ENCODE peak calls at places on chromosomes 16 and 17, in seven cellular contexts. M is caudate nucleus; B is naive thymus-derived CD8-positive, alpha-beta T cell; L is stimulated activated CD8-positive, alpha-beta memory T cell treated with anti-CD3 and anti-CD28 coated beads, Interleukin-7, amount 100 ng/mL, for 1 hour; Z is MV-4-11; K is AG08396; X is NCI-H2029. A is an unnamed sample.
A peak's percentile ranks its signal among the peaks of the same experiment; 100 is the strongest.

GRCh38 chr17:46144246-46144645 is 49.0 kb downstream of the KANSL1 start:
- DNase-seq in X (no peak), B (no peak), L (no peak), K (no peak), M (no peak), Z (no peak), A (peak; percentile 28)

GRCh38 chr16:84177740-84178070 is 9.2 kb downstream of the TAF1C start:
- DNase-seq in X (no peak), L (no peak), M (no peak), Z (no peak), K (peak; percentile 52), B (no peak), A (peak; percentile 86)

GRCh38 chr16:55328611-55329569 is 4.9 kb downstream of the IRX6 start:
- DNase-seq in K (no peak), L (no peak), B (no peak), X (no peak), M (no peak), Z (no peak), A (no peak)

GRCh38 chr17:68445671-68446070 is 11.6 kb downstream of the WIPI1 start:
- DNase-seq in X (no peak), M (no peak), Z (no peak), L (no peak), B (no peak), K (no peak), A (no peak)

GRCh38 chr16:17367034-17367433 is 103.7 kb downstream of the XYLT1 start:
- DNase-seq in X (no peak), M (no peak), B (no peak), L (no peak), Z (peak; percentile 94), K (no peak), A (no peak)

GRCh38 chr17:3843935-3844516 is 2.0 kb downstream of the NCBP3 start:
- DNase-seq in X (no peak), L (no peak), B (no peak), Z (no peak), M (no peak), K (no peak), A (peak; percentile 22)

GRCh38 chr17:70426752-70427151 is 257.4 kb downstream of the KCNJ2 start:
- DNase-seq in X (no peak), L (no peak), Z (no peak), K (no peak), B (no peak), M (no peak), A (no peak)

GRCh38 chr16:14399397-14400284 is 230.4 kb downstream of the PARN start:
- DNase-seq in L (no peak), Z (peak; percentile 75), M (no peak), X (no peak), B (no peak), K (peak; percentile 48), A (peak; percentile 83)

GRCh38 chr17:28295677-28296578 is 23.1 kb upstream of the TMEM97 start:
- DNase-seq in L (no peak), Z (no peak), B (no peak), K (no peak), M (no peak), X (no peak), A (no peak)

GRCh38 chr17:68606451-68607307 is 5.5 kb upstream of the FAM20A start:
- DNase-seq in X (no peak), L (no peak), B (no peak), M (no peak), K (no peak), Z (no peak), A (no peak)

GRCh38 chr17:3512512-3513171 is 36.8 kb downstream of the ASPA start:
- DNase-seq in M (peak; percentile 82), B (no peak), X (no peak), K (peak; percentile 74), Z (no peak), L (no peak), A (peak; percentile 45)

GRCh38 chr16:81592353-81592866 is 147.8 kb downstream of the CMIP start:
- DNase-seq in B (no peak), X (no peak), M (no peak), Z (no peak), K (no peak), L (no peak), A (no peak)

GRCh38 chr17:6752068-6752909 is 3.6 kb upstream of the XAF1 start:
- DNase-seq in X (no peak), L (no peak), K (peak; percentile 92), B (no peak), M (no peak), Z (peak; percentile 99), A (peak; percentile 98)

GRCh38 chr17:17275991-17276390 is 5.1 kb downstream of the COPS3 start:
- DNase-seq in M (no peak), B (no peak), Z (peak; percentile 87), L (no peak), X (no peak), K (no peak), A (no peak)

GRCh38 chr17:16432017-16432416 is 16.6 kb downstream of the TRPV2 start:
- DNase-seq in Z (no peak), L (no peak), M (no peak), B (no peak), K (no peak), X (no peak), A (no peak)

GRCh38 chr17:39306509-39307212 is 80.9 kb upstream of the STAC2 start:
- DNase-seq in B (no peak), X (no peak), L (no peak), K (peak; percentile 4), Z (peak; percentile 26), M (no peak), A (peak; percentile 42)

GRCh38 chr16:29720703-29721102 is 25.1 kb downstream of the C16orf54 start:
- DNase-seq in K (no peak), M (no peak), L (no peak), Z (peak; percentile 87), X (no peak), B (no peak), A (no peak)

GRCh38 chr17:61455754-61456681 is 3.8 kb downstream of the TBX4 start:
- DNase-seq in Z (no peak), M (no peak), K (peak; percentile 65), X (no peak), L (no peak), B (no peak), A (no peak)

GRCh38 chr17:76277300-76278267 is 12.4 kb downstream of the UBALD2 start:
- DNase-seq in L (no peak), Z (no peak), K (no peak), X (no peak), B (no peak), M (no peak), A (no peak)

GRCh38 chr17:8818654-8819330 is 19.6 kb upstream of the MFSD6L start:
- DNase-seq in B (no peak), K (no peak), L (no peak), X (no peak), Z (no peak), M (no peak), A (no peak)

A was measured in fibroblast of lung.